ENCODE peak calls at places on chromosomes 1 and 21, in six cellular contexts. L is H9, B is neuronal stem cell, U is mesenchymal stem cell, Q is H1, H is trophoblast cell. D is an unnamed sample.

GRCh38 chr1:224903955-224904354 is 25.5 kb upstream of the DNAH14 start:
- DNase-seq in B (no peak), U (no peak), H (no peak), L (no peak), Q (no peak), D (no peak)

GRCh38 chr21:33238565-33239255 is 9.0 kb downstream of the IFNAR2 start:
- DNase-seq in B (no peak), Q (no peak), U (no peak), L (no peak), H (no peak), D (no peak)

GRCh38 chr21:28971171-28971570 is 21.5 kb downstream of the LTN1 start:
- DNase-seq in L (no peak), U (no peak), Q (no peak), B (peak; percentile 48), H (no peak), D (peak; percentile 19)

GRCh38 chr1:201230676-201231075 is 40.1 kb downstream of the IGFN1 start:
- DNase-seq in H (no peak), Q (no peak), B (no peak), U (no peak), L (no peak), D (no peak)

GRCh38 chr1:168788262-168788661 is 59.3 kb upstream of the DPT start:
- DNase-seq in U (no peak), L (no peak), B (no peak), Q (no peak), H (no peak), D (no peak)

GRCh38 chr1:168643152-168643551 is 66.7 kb downstream of the XCL1 start:
- DNase-seq in H (no peak), B (no peak), U (peak; percentile 24), Q (no peak), L (no peak), D (no peak)

GRCh38 chr1:76281306-76281705 is 206.8 kb downstream of the ST6GALNAC3 start:
- DNase-seq in L (no peak), U (no peak), H (no peak), B (no peak), Q (no peak), D (no peak)

GRCh38 chr1:81801834-81802531 is 1.2 kb downstream of the ADGRL2 start:
- DNase-seq in U (peak; percentile 67), B (no peak), Q (no peak), L (peak; percentile 35), H (peak; percentile 48), D (peak; percentile 40)

GRCh38 chr1:238658766-238659165 is 727.6 kb upstream of the CHRM3 start:
- DNase-seq in H (peak; percentile 76), B (no peak), U (peak; percentile 70), Q (no peak), L (no peak), D (peak; percentile 74)

GRCh38 chr1:231934797-231935196 is 308.2 kb downstream of the DISC1 start:
- DNase-seq in B (no peak), L (no peak), Q (no peak), U (no peak), H (no peak), D (peak; percentile 64)

GRCh38 chr21:45485686-45486442 is 56.4 kb downstream of the SLC19A1 start:
- DNase-seq in U (no peak), H (no peak), L (no peak), Q (no peak), B (no peak), D (no peak)

GRCh38 chr1:84758968-84759491 is 68.8 kb upstream of the SSX2IP start:
- DNase-seq in B (no peak), H (no peak), Q (no peak), U (peak; percentile 19), L (no peak), D (peak; percentile 53)

GRCh38 chr1:56477164-56478111 is 101.9 kb downstream of the PLPP3 start:
- DNase-seq in Q (peak; percentile 54), B (peak; percentile 57), H (peak; percentile 65), U (peak; percentile 34), L (peak; percentile 61), D (peak; percentile 65)

GRCh38 chr1:65022264-65022663 is 55.9 kb upstream of the JAK1 start:
- DNase-seq in L (no peak), U (no peak), Q (no peak), H (no peak), B (no peak), D (no peak)

GRCh38 chr1:30321216-30321910 is 402.0 kb downstream of the MATN1 start:
- DNase-seq in L (no peak), H (no peak), Q (no peak), U (no peak), B (no peak), D (no peak)

GRCh38 chr21:43771698-43772367 is 4.3 kb downstream of the CSTB start:
- DNase-seq in U (peak; percentile 32), L (no peak), H (peak; percentile 31), Q (no peak), B (no peak), D (no peak)

GRCh38 chr1:45337630-45338320 is 2.2 kb upstream of the TOE1 start:
- DNase-seq in Q (no peak), B (no peak), U (no peak), H (no peak), L (no peak), D (no peak)

GRCh38 chr1:45335732-45336365 is 4.1 kb upstream of the TOE1 start:
- DNase-seq in U (no peak), B (no peak), Q (no peak), H (peak; percentile 66), L (no peak), D (no peak)

GRCh38 chr1:45344491-45344890 is 4.3 kb upstream of the MUTYH start:
- DNase-seq in L (no peak), U (no peak), Q (no peak), B (no peak), H (no peak), D (no peak)

GRCh38 chr1:45340816-45341215 is 576 bp upstream of the MUTYH start:
- DNase-seq in L (no peak), B (no peak), Q (no peak), H (no peak), U (no peak), D (no peak)

DNA sequence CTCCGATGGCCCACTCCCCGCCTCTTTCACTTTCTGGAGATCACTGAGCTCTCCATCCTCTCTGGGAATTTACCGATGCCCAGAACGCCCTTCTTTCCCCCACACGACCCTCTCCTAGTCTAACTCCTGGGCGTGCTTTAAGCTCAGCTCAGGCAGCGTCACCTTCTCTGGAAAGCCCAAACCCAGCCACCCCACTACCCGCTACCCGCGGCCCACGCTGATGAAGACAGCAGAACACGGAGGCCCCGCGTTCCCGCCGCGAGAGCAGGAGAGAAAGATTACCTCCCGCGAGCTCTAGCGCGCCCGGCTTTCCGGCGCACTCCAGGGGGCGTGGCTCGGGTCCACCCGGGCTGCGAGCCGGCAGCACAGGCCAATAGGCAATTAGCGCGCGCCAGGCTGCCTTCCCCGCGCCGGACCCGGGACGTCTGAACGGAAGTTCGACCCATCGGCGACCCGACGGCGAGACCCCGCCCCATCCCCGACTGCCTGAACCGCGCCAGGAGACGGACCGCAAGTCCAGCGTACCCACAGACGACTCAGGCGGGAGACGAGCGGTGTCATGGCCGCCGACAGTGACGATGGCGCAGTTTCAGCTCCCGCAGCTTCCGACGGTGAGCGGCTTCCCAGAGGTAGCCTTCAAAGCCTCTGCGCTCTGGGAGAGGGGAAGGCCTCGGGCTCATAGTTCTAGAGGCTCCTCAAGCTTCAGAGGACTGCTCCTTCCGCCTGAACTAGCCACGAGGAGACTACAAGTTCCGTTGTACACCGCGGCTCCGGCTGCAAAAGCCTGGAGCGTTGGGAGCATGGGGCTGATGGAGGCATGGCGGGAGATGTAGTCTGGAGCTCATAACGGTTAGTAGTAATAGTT is at the start of the genes MUTYH and TOE1:
- DNase-seq in Q (peak; percentile 88), B (peak; percentile 87), U (peak; percentile 94), H (peak; percentile 91), L (peak; percentile 98), D (peak; percentile 86)
- H3K23ac ChIP-seq in Q (no peak within 1 kb of the TSS), B (peak within 1 kb of the TSS; percentile 96), U (no peak within 1 kb of the TSS), H (no peak within 1 kb of the TSS), L (no peak within 1 kb of the TSS), D (peak within 1 kb of the TSS; percentile 91)

DNA sequence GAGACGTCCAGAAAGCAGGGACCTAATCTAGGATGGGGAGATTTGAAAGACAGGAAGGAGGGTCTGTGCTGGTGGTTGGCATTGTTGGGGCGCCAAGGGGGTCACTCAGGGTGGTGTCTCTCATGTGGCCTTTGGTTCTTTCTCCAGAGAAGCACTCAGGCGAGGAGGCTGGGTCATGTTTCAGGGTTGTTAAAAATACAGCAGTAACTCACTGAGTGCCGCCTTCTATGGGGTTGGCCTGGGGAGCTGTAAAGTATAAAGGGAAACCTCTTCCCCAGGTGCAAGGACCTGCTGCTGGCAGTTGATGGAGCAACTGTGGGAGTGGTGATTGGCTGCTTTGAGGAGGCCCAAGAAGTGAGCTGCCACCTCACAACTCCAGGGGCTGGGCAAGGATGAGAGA is 52.2 kb upstream of the TLR5 start:
- DNase-seq in H (no peak), B (no peak), Q (no peak), U (no peak), L (no peak), D (no peak)
- H2AFZ ChIP-seq in H (no peak overlapping the region), B (no peak overlapping the region), Q (no peak overlapping the region), U (no peak overlapping the region), L (no peak overlapping the region), D (no peak overlapping the region)

GRCh38 chr1:246679211-246680177 is 44.7 kb upstream of the SCCPDH start:
- DNase-seq in U (peak; percentile 9), B (no peak), L (no peak), Q (no peak), H (no peak), D (no peak)
- H3K23ac ChIP-seq in U (no peak overlapping the region), B (no peak overlapping the region), L (no peak overlapping the region), Q (no peak overlapping the region), H (no peak overlapping the region), D (peak overlapping the region; percentile 75)

GRCh38 chr1:242398351-242398750 is 126.1 kb downstream of the PLD5 start:
- DNase-seq in Q (no peak), H (no peak), U (no peak), B (no peak), L (no peak), D (no peak)
- H2AFZ ChIP-seq in Q (no peak overlapping the region), H (no peak overlapping the region), U (no peak overlapping the region), B (no peak overlapping the region), L (no peak overlapping the region), D (no peak overlapping the region)

DNA sequence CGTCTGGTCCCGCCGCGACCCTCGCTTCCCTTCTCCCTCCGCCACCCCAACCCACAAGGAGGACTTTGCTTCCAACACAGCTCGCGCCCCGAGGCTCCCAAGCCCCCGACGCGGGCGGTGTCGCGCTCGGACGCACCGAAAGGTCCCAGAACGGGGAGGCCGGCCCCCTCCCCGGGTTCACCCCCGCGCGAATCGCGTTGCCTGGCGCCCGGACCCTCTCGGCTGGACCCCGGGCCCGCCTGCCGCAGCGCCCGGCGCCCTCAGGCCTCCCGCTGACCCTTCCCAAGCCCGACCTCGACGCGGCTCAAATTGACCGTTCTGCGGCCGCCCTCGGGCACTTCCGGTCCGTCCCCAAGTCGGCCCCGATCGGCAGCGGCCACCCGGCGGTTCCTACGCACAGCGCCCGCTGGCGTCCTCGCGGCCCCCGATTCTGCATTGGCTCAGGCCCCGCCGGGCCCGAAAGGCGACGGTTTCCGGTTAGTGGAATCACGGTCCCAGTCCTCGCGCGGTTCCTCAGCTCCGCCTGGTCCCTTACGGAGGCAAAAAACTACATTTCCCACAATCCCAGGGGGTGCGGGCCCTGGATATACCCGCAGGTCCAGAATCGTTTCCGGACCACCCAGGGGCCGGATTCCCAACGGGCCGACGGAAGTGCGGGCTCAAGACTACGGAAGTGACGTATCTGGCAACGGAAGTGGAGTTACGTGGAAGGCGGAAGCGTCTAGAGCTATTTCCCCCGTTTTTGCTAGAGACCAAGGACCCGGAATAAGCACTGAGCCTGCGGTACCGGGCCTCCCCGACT is at the start of gene AURKAIP1:
- DNase-seq in B (peak; percentile 99), H (peak; percentile 100), U (peak; percentile 100), L (peak; percentile 99), Q (peak; percentile 99), D (peak; percentile 100)
- H3K23ac ChIP-seq in B (peak within 1 kb of the TSS; percentile 98), H (no peak within 1 kb of the TSS), U (no peak within 1 kb of the TSS), L (no peak within 1 kb of the TSS), Q (no peak within 1 kb of the TSS), D (peak within 1 kb of the TSS; percentile 59)